ENCODE peak calls at places on chromosomes 13 and 19, in eight cellular contexts. One of them, this sample, is unnamed.

GRCh38 chr13:106569233-106570095 is 1.5 kb upstream of the ARGLU1 start:
- DNase-seq in smooth muscle cell of the brain vasculature: no peak
- DNase-seq in AG10803: no peak
- DNase-seq in NCI-H1930: no peak
- DNase-seq in fibroblast of lung: no peak
- DNase-seq in left cardiac atrium: no peak
- DNase-seq in glutamatergic neuron: no peak
- DNase-seq in neural progenitor cell: no peak
- DNase-seq in this sample: no peak

GRCh38 chr13:112513761-112514160 is 74.2 kb downstream of the TUBGCP3 start:
- DNase-seq in smooth muscle cell of the brain vasculature: no peak
- DNase-seq in AG10803: no peak
- DNase-seq in NCI-H1930: no peak
- DNase-seq in fibroblast of lung: no peak
- DNase-seq in left cardiac atrium: no peak
- DNase-seq in glutamatergic neuron: no peak
- DNase-seq in neural progenitor cell: no peak
- DNase-seq in this sample: no peak

GRCh38 chr13:26557051-26557392 is 461 bp upstream of the WASF3 start:
- DNase-seq in smooth muscle cell of the brain vasculature: no peak
- DNase-seq in AG10803: no peak
- DNase-seq in NCI-H1930: no peak
- DNase-seq in fibroblast of lung: no peak
- DNase-seq in left cardiac atrium: no peak
- DNase-seq in glutamatergic neuron: no peak
- DNase-seq in neural progenitor cell: no peak
- DNase-seq in this sample: no peak

GRCh38 chr13:36356058-36356457 is 9.9 kb upstream of the SPART start:
- DNase-seq in smooth muscle cell of the brain vasculature: no peak
- DNase-seq in AG10803: no peak
- DNase-seq in NCI-H1930: no peak
- DNase-seq in fibroblast of lung: no peak
- DNase-seq in left cardiac atrium: no peak
- DNase-seq in glutamatergic neuron: no peak
- DNase-seq in neural progenitor cell: no peak
- DNase-seq in this sample: no peak

GRCh38 chr19:34411216-34411615 is 7.0 kb downstream of the PDCD2L start:
- DNase-seq in smooth muscle cell of the brain vasculature: no peak
- DNase-seq in AG10803: no peak
- DNase-seq in NCI-H1930: no peak
- DNase-seq in fibroblast of lung: no peak
- DNase-seq in left cardiac atrium: no peak
- DNase-seq in glutamatergic neuron: no peak
- DNase-seq in neural progenitor cell: no peak
- DNase-seq in this sample: no peak

GRCh38 chr19:11268783-11269267 is 6.5 kb upstream of the DOCK6 start:
- DNase-seq in smooth muscle cell of the brain vasculature: peak
- DNase-seq in AG10803: peak
- DNase-seq in NCI-H1930: no peak
- DNase-seq in fibroblast of lung: peak
- DNase-seq in left cardiac atrium: peak
- DNase-seq in glutamatergic neuron: peak
- DNase-seq in neural progenitor cell: no peak
- DNase-seq in this sample: peak

GRCh38 chr19:58372311-58373133 is 8.3 kb downstream of the ZNF837 start:
- DNase-seq in smooth muscle cell of the brain vasculature: no peak
- DNase-seq in AG10803: no peak
- DNase-seq in NCI-H1930: no peak
- DNase-seq in fibroblast of lung: no peak
- DNase-seq in left cardiac atrium: no peak
- DNase-seq in glutamatergic neuron: no peak
- DNase-seq in neural progenitor cell: no peak
- DNase-seq in this sample: no peak

GRCh38 chr19:765179-765738 is 14.3 kb downstream of the MISP start:
- DNase-seq in smooth muscle cell of the brain vasculature: no peak
- DNase-seq in AG10803: no peak
- DNase-seq in NCI-H1930: no peak
- DNase-seq in fibroblast of lung: no peak
- DNase-seq in left cardiac atrium: no peak
- DNase-seq in glutamatergic neuron: no peak
- DNase-seq in neural progenitor cell: no peak
- DNase-seq in this sample: no peak

GRCh38 chr19:39599116-39599515 is 3.2 kb upstream of the LGALS13 start:
- DNase-seq in smooth muscle cell of the brain vasculature: peak
- DNase-seq in AG10803: peak
- DNase-seq in NCI-H1930: no peak
- DNase-seq in fibroblast of lung: peak
- DNase-seq in left cardiac atrium: no peak
- DNase-seq in glutamatergic neuron: no peak
- DNase-seq in neural progenitor cell: peak
- DNase-seq in this sample: peak

GRCh38 chr19:7673995-7674667 is 2.8 kb upstream of the MCEMP1 start:
- DNase-seq in smooth muscle cell of the brain vasculature: no peak
- DNase-seq in AG10803: peak
- DNase-seq in NCI-H1930: no peak
- DNase-seq in fibroblast of lung: peak
- DNase-seq in left cardiac atrium: peak
- DNase-seq in glutamatergic neuron: peak
- DNase-seq in neural progenitor cell: peak
- DNase-seq in this sample: peak

GRCh38 chr19:47503130-47503822 is 11.6 kb downstream of the NAPA start:
- DNase-seq in smooth muscle cell of the brain vasculature: no peak
- DNase-seq in AG10803: no peak
- DNase-seq in NCI-H1930: no peak
- DNase-seq in fibroblast of lung: no peak
- DNase-seq in left cardiac atrium: no peak
- DNase-seq in glutamatergic neuron: no peak
- DNase-seq in neural progenitor cell: no peak
- DNase-seq in this sample: no peak

GRCh38 chr19:50686310-50687032 is 33.1 kb downstream of the SHANK1 start:
- DNase-seq in smooth muscle cell of the brain vasculature: no peak
- DNase-seq in AG10803: no peak
- DNase-seq in NCI-H1930: no peak
- DNase-seq in fibroblast of lung: no peak
- DNase-seq in left cardiac atrium: no peak
- DNase-seq in glutamatergic neuron: no peak
- DNase-seq in neural progenitor cell: no peak
- DNase-seq in this sample: no peak

GRCh38 chr13:110683203-110683883 is 22.6 kb downstream of the CARS2 start:
- DNase-seq in smooth muscle cell of the brain vasculature: no peak
- DNase-seq in AG10803: peak
- DNase-seq in NCI-H1930: no peak
- DNase-seq in fibroblast of lung: peak
- DNase-seq in left cardiac atrium: no peak
- DNase-seq in glutamatergic neuron: no peak
- DNase-seq in neural progenitor cell: no peak
- DNase-seq in this sample: no peak

GRCh38 chr19:29489182-29489951 is 36.4 kb upstream of the VSTM2B start:
- DNase-seq in smooth muscle cell of the brain vasculature: no peak
- DNase-seq in AG10803: no peak
- DNase-seq in NCI-H1930: no peak
- DNase-seq in fibroblast of lung: no peak
- DNase-seq in left cardiac atrium: no peak
- DNase-seq in glutamatergic neuron: no peak
- DNase-seq in neural progenitor cell: no peak
- DNase-seq in this sample: no peak

This sample was measured in EL.